ENCODE peak calls at places on chromosomes 16 and 17, in six cellular contexts. One of them, this sample, is unnamed.

GRCh38 chr16:4694664-4695451 is 1.5 kb downstream of the NUDT16L1 start:
- DNase-seq in amniotic stem cell: no peak
- DNase-seq in D341Med: no peak
- DNase-seq in tibial artery: peak; percentile 54
- DNase-seq in progenitor cell of endocrine pancreas: no peak
- DNase-seq in GM06990: no peak
- DNase-seq in this sample: no peak

GRCh38 chr16:88688013-88688778 is 1.9 kb upstream of the SNAI3 start:
- DNase-seq in progenitor cell of endocrine pancreas: peak; percentile 8
- DNase-seq in amniotic stem cell: no peak
- DNase-seq in D341Med: peak; percentile 85
- DNase-seq in GM06990: no peak
- DNase-seq in tibial artery: no peak
- DNase-seq in this sample: peak; percentile 86

GRCh38 chr16:21166561-21166961 is 8.1 kb downstream of the LDAF1 start:
- DNase-seq in D341Med: no peak
- DNase-seq in amniotic stem cell: no peak
- DNase-seq in tibial artery: no peak
- DNase-seq in progenitor cell of endocrine pancreas: no peak
- DNase-seq in GM06990: no peak
- DNase-seq in this sample: no peak

GRCh38 chr17:68782829-68783228 is 172.4 kb downstream of the ABCA8 start:
- DNase-seq in progenitor cell of endocrine pancreas: no peak
- DNase-seq in D341Med: no peak
- DNase-seq in amniotic stem cell: no peak
- DNase-seq in GM06990: no peak
- DNase-seq in tibial artery: peak; percentile 36
- DNase-seq in this sample: no peak

GRCh38 chr17:36945160-36945559 is 3.6 kb upstream of the AATF start:
- DNase-seq in amniotic stem cell: no peak
- DNase-seq in GM06990: no peak
- DNase-seq in tibial artery: no peak
- DNase-seq in D341Med: no peak
- DNase-seq in progenitor cell of endocrine pancreas: no peak
- DNase-seq in this sample: no peak

GRCh38 chr16:4373909-4374742 is 2.5 kb downstream of the VASN start:
- DNase-seq in tibial artery: peak; percentile 94
- DNase-seq in D341Med: no peak
- DNase-seq in progenitor cell of endocrine pancreas: no peak
- DNase-seq in amniotic stem cell: peak; percentile 76
- DNase-seq in GM06990: no peak
- DNase-seq in this sample: no peak

GRCh38 chr17:64091571-64091970 is 38.4 kb downstream of the ERN1 start:
- DNase-seq in D341Med: no peak
- DNase-seq in GM06990: peak; percentile 26
- DNase-seq in progenitor cell of endocrine pancreas: no peak
- DNase-seq in amniotic stem cell: no peak
- DNase-seq in tibial artery: no peak
- DNase-seq in this sample: peak; percentile 48

GRCh38 chr16:14634389-14634725 is 1.6 kb downstream of the BFAR start:
- DNase-seq in GM06990: no peak
- DNase-seq in tibial artery: no peak
- DNase-seq in D341Med: no peak
- DNase-seq in amniotic stem cell: no peak
- DNase-seq in progenitor cell of endocrine pancreas: no peak
- DNase-seq in this sample: no peak

GRCh38 chr17:76474238-76474637 is 6.8 kb downstream of the AANAT start:
- DNase-seq in GM06990: no peak
- DNase-seq in D341Med: no peak
- DNase-seq in progenitor cell of endocrine pancreas: no peak
- DNase-seq in tibial artery: no peak
- DNase-seq in amniotic stem cell: no peak
- DNase-seq in this sample: no peak

GRCh38 chr16:2810651-2811050 is 6.4 kb upstream of the PRSS21 start:
- DNase-seq in amniotic stem cell: no peak
- DNase-seq in progenitor cell of endocrine pancreas: no peak
- DNase-seq in tibial artery: no peak
- DNase-seq in D341Med: no peak
- DNase-seq in GM06990: no peak
- DNase-seq in this sample: peak; percentile 2

GRCh38 chr17:49548051-49548505 is 27.6 kb upstream of the NXPH3 start:
- DNase-seq in amniotic stem cell: no peak
- DNase-seq in tibial artery: no peak
- DNase-seq in D341Med: peak; percentile 43
- DNase-seq in GM06990: no peak
- DNase-seq in progenitor cell of endocrine pancreas: no peak
- DNase-seq in this sample: no peak

GRCh38 chr16:26454102-26454501 is 612.6 kb upstream of the C16orf82 start:
- DNase-seq in tibial artery: no peak
- DNase-seq in D341Med: no peak
- DNase-seq in GM06990: no peak
- DNase-seq in progenitor cell of endocrine pancreas: no peak
- DNase-seq in amniotic stem cell: no peak
- DNase-seq in this sample: peak; percentile 14

GRCh38 chr16:65809627-65810026 is 556.9 kb upstream of the CDH5 start:
- DNase-seq in tibial artery: no peak
- DNase-seq in D341Med: no peak
- DNase-seq in amniotic stem cell: no peak
- DNase-seq in GM06990: no peak
- DNase-seq in progenitor cell of endocrine pancreas: no peak
- DNase-seq in this sample: peak; percentile 13

GRCh38 chr16:11224096-11224893 is 31.7 kb downstream of the SOCS1 start:
- DNase-seq in amniotic stem cell: no peak
- DNase-seq in tibial artery: peak; percentile 84
- DNase-seq in GM06990: peak; percentile 80
- DNase-seq in progenitor cell of endocrine pancreas: no peak
- DNase-seq in D341Med: no peak
- DNase-seq in this sample: no peak

GRCh38 chr16:81716478-81717210 is 62.4 kb upstream of the PLCG2 start:
- DNase-seq in amniotic stem cell: no peak
- DNase-seq in tibial artery: no peak
- DNase-seq in progenitor cell of endocrine pancreas: no peak
- DNase-seq in D341Med: no peak
- DNase-seq in GM06990: no peak
- DNase-seq in this sample: no peak

GRCh38 chr16:82195917-82196494 is 26.0 kb upstream of the MPHOSPH6 start:
- DNase-seq in amniotic stem cell: no peak
- DNase-seq in tibial artery: no peak
- DNase-seq in D341Med: no peak
- DNase-seq in GM06990: no peak
- DNase-seq in progenitor cell of endocrine pancreas: no peak
- DNase-seq in this sample: no peak

GRCh38 chr17:50218771-50219315 is 17.4 kb upstream of the COL1A1 start:
- DNase-seq in D341Med: no peak
- DNase-seq in tibial artery: no peak
- DNase-seq in progenitor cell of endocrine pancreas: no peak
- DNase-seq in GM06990: no peak
- DNase-seq in amniotic stem cell: no peak
- DNase-seq in this sample: no peak

GRCh38 chr17:40121886-40122465 is at the start of gene MSL1:
- DNase-seq in GM06990: peak; percentile 83
- DNase-seq in progenitor cell of endocrine pancreas: peak; percentile 83
- DNase-seq in D341Med: peak; percentile 98
- DNase-seq in amniotic stem cell: peak; percentile 57
- DNase-seq in tibial artery: peak; percentile 85
- DNase-seq in this sample: peak; percentile 94

GRCh38 chr16:85393674-85394510 is 219.2 kb upstream of the GSE1 start:
- DNase-seq in amniotic stem cell: no peak
- DNase-seq in D341Med: peak; percentile 93
- DNase-seq in tibial artery: peak; percentile 26
- DNase-seq in progenitor cell of endocrine pancreas: peak; percentile 81
- DNase-seq in GM06990: peak; percentile 65
- DNase-seq in this sample: peak; percentile 63

GRCh38 chr17:83196088-83196765 is 116.8 kb downstream of the METRNL start:
- DNase-seq in GM06990: no peak
- DNase-seq in tibial artery: peak; percentile 61
- DNase-seq in D341Med: peak; percentile 41
- DNase-seq in amniotic stem cell: no peak
- DNase-seq in progenitor cell of endocrine pancreas: no peak
- DNase-seq in this sample: no peak

GRCh38 chr17:34997355-34997862 is 17.1 kb downstream of the LIG3 start:
- DNase-seq in GM06990: no peak
- DNase-seq in progenitor cell of endocrine pancreas: no peak
- DNase-seq in tibial artery: peak; percentile 52
- DNase-seq in amniotic stem cell: peak; percentile 36
- DNase-seq in D341Med: no peak
- DNase-seq in this sample: no peak

GRCh38 chr17:75074532-75074931 is 13.2 kb upstream of the SLC16A5 start:
- DNase-seq in progenitor cell of endocrine pancreas: no peak
- DNase-seq in tibial artery: no peak
- DNase-seq in GM06990: no peak
- DNase-seq in amniotic stem cell: no peak
- DNase-seq in D341Med: no peak
- DNase-seq in this sample: no peak